ENCODE peak calls at places on chromosomes 6 and 20, in six cellular contexts. D, X, F, Z, Q and E are unnamed samples. For H3K4me1, the result is how much of the 10 kb centered on the place peaks cover.

GRCh38 chr20:420721-421574 is 12.8 kb downstream of the RBCK1 start:
- ATAC-seq in D (peak), X (no peak), F (peak), Z (peak), Q (peak), E (no peak)

GRCh38 chr6:111757342-111757741 is 115.9 kb downstream of the FYN start:
- ATAC-seq in D (no peak), X (no peak), F (no peak), Z (no peak), Q (no peak), E (peak)

GRCh38 chr20:37244572-37244957 is 17.0 kb downstream of the GHRH start:
- ATAC-seq in D (no peak), X (no peak), F (no peak), Z (peak), Q (no peak), E (no peak)

GRCh38 chr6:6875818-6876470 is 231.8 kb upstream of the RREB1 start:
- ATAC-seq in D (peak), X (peak), F (no peak), Z (peak), Q (no peak), E (no peak)

GRCh38 chr20:3995067-3995748 is 20.1 kb downstream of the RNF24 start:
- ATAC-seq in D (peak), X (peak), F (peak), Z (peak), Q (peak), E (no peak)

GRCh38 chr6:339480-339879 is 47.2 kb downstream of the DUSP22 start:
- ATAC-seq in D (peak), X (no peak), F (no peak), Z (no peak), Q (no peak), E (no peak)

GRCh38 chr20:43983359-43983758 is 68.7 kb downstream of the TOX2 start:
- ATAC-seq in D (no peak), X (no peak), F (peak), Z (no peak), Q (peak), E (no peak)

GRCh38 chr6:161223646-161224045 is 50.2 kb downstream of the AGPAT4 start:
- ATAC-seq in D (no peak), X (no peak), F (no peak), Z (no peak), Q (no peak), E (no peak)

GRCh38 chr6:82870582-82871172 is 195.0 kb downstream of the UBE3D start:
- ATAC-seq in D (no peak), X (no peak), F (no peak), Z (no peak), Q (no peak), E (no peak)

GRCh38 chr6:152313542-152314482 is 323.4 kb downstream of the SYNE1 start:
- ATAC-seq in D (no peak), X (no peak), F (peak), Z (no peak), Q (no peak), E (no peak)

GRCh38 chr6:15512126-15512525 is 150.7 kb downstream of the DTNBP1 start:
- ATAC-seq in D (peak), X (no peak), F (peak), Z (no peak), Q (peak), E (no peak)

GRCh38 chr6:28658475-28659249 is 133.0 kb downstream of the GPX5 start:
- ATAC-seq in D (no peak), X (no peak), F (peak), Z (peak), Q (no peak), E (no peak)

GRCh38 chr20:23415555-23415954 is 5.7 kb downstream of the NAPB start:
- ATAC-seq in D (no peak), X (no peak), F (no peak), Z (no peak), Q (no peak), E (no peak)

GRCh38 chr20:11814276-11814675 is 103.4 kb upstream of the BTBD3 start:
- ATAC-seq in D (no peak), X (no peak), F (no peak), Z (no peak), Q (no peak), E (no peak)

GRCh38 chr6:7073810-7074525 is 33.8 kb upstream of the RREB1 start:
- ATAC-seq in D (peak), X (no peak), F (no peak), Z (no peak), Q (peak), E (no peak)

GRCh38 chr6:41170547-41171160 is 7.7 kb upstream of the TREM2 start:
- ATAC-seq in D (no peak), X (peak), F (no peak), Z (no peak), Q (no peak), E (no peak)

GRCh38 chr6:105087571-105088211 is 92.1 kb downstream of the POPDC3 start:
- ATAC-seq in D (peak), X (no peak), F (peak), Z (peak), Q (peak), E (peak)

GRCh38 chr6:12916001-12916400 is 199.4 kb downstream of the PHACTR1 start:
- ATAC-seq in D (no peak), X (no peak), F (no peak), Z (no peak), Q (no peak), E (no peak)

GRCh38 chr20:4585104-4585753 is 136.5 kb upstream of the PRND start:
- ATAC-seq in D (no peak), X (no peak), F (no peak), Z (no peak), Q (peak), E (no peak)

GRCh38 chr20:48931527-48932374 is 10.2 kb downstream of the ARFGEF2 start:
- ATAC-seq in D (no peak), X (no peak), F (no peak), Z (no peak), Q (peak), E (no peak)
- H3K4me1 ChIP-seq in D (under half), X (under half), F (half or more), Z (under half), Q (under half), E (half or more)

GRCh38 chr6:116102856-116103255 is 2.2 kb downstream of the NT5DC1 start:
- ATAC-seq in D (peak), X (no peak), F (no peak), Z (no peak), Q (no peak), E (no peak)

GRCh38 chr6:116101790-116102189 is 1.1 kb downstream of the NT5DC1 start:
- ATAC-seq in D (no peak), X (no peak), F (no peak), Z (no peak), Q (no peak), E (no peak)

GRCh38 chr6:116101298-116101718 is 655 bp downstream of the NT5DC1 start:
- ATAC-seq in D (no peak), X (no peak), F (peak), Z (peak), Q (no peak), E (no peak)

GRCh38 chr6:116099036-116099435 is 1.6 kb upstream of the NT5DC1 start:
- ATAC-seq in D (no peak), X (no peak), F (no peak), Z (no peak), Q (no peak), E (no peak)

DNA sequence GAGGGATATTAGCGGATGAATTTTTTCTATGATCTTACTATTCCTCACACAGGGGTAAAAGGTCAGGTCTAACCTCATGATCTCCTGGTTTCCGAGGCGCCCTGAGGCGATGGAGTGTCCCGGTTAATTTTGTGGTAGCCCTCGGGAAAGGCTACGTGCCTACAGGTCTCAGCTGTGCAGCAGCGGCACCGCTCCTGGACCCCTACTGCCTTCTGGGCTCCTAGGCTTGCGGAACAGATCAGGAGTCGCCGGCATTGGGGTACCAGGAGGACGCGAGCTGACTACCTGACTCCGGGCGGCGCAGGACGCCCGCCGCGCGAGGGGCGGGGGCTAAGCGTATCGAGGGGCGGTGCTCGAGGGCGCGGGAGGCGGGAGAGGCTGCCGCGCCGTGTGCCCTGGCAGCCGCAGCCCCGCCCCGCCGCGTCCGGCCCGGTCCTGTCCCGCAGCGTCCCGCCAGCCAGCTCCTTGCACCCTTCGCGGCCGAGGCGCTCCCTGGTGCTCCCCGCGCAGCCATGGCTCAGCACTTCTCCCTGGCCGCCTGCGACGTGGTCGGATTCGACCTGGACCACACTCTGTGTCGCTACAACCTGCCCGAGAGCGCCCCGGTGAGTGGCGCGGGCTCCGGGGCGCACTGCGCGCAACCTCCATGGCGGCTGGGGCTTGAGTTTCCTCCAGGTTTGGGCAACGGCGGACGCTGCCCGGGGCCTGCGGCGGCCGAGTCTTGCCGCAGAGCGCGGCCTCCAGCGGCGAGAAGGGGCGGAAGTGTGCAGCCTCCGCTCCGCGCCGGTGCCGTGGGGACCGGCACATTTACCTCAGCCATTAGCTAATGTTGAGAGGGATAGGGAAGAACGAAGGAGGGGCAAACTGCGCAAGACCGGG is at the start of gene NT5DC1:
- ATAC-seq in D (peak), X (peak), F (peak), Z (peak), Q (peak), E (peak)
- TF ChIP-seq POLR2A in D (peak), X (no peak), F (peak), Z (peak), Q (peak), E (peak)

DNA sequence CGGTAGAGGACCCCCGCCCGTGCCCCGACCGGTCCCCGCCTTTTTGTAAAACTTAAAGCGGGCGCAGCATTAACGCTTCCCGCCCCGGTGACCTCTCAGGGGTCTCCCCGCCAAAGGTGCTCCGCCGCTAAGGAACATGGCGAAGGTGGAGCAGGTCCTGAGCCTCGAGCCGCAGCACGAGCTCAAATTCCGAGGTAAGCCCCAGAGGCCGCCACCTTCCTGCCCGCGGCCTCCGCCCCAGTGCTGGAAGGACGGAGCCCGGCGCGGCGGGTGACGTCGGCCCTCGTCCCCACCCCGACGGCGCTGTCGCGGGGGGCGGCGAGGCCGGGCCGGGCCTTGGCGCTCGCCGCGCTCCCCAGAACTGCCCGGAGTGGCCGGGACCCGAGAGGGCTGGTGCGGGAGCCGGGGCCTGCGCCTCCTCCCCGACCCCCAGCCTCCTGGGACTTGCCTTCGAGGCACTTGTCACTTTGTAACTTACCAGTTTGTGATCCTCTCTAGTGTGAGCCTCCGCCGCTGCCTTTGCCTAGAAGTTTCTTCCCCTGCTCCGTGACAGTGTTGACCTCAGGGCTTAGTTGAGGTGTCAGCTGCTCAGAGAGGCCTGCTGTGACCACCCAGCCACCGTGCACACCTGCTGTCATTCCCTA is 417 bp downstream of the VAPB start:
- ATAC-seq in D (peak), X (peak), F (peak), Z (peak), Q (peak), E (peak)
- TF ChIP-seq EP300 in D (no peak), X (no peak), F (peak), Z (no peak), Q (no peak), E (no peak)

GRCh38 chr6:27141472-27142015 is 106.0 kb upstream of the PRSS16 start:
- ATAC-seq in D (no peak), X (no peak), F (no peak), Z (no peak), Q (peak), E (no peak)
- H3K4me1 ChIP-seq in D (under half), X (under half), F (under half), Z (half or more), Q (under half), E (under half)

GRCh38 chr6:109454483-109455160 is 950 bp downstream of the MICAL1 start:
- ATAC-seq in D (peak), X (peak), F (no peak), Z (no peak), Q (no peak), E (peak)

GRCh38 chr6:109455161-109455501 is 441 bp downstream of the MICAL1 start:
- ATAC-seq in D (peak), X (peak), F (peak), Z (peak), Q (peak), E (no peak)

GRCh38 chr6:109456283-109456583 is 661 bp upstream of the MICAL1 start:
- ATAC-seq in D (no peak), X (no peak), F (peak), Z (no peak), Q (no peak), E (no peak)

GRCh38 chr6:109456710-109457595 is 1.4 kb upstream of the MICAL1 start:
- ATAC-seq in D (no peak), X (peak), F (no peak), Z (no peak), Q (no peak), E (peak)

GRCh38 chr6:109455502-109456282 is at the start of gene MICAL1:
- ATAC-seq in D (peak), X (peak), F (peak), Z (peak), Q (peak), E (peak)
- TF ChIP-seq POLR2A in D (peak), X (peak), F (peak), Z (peak), Q (peak), E (peak)

DNA sequence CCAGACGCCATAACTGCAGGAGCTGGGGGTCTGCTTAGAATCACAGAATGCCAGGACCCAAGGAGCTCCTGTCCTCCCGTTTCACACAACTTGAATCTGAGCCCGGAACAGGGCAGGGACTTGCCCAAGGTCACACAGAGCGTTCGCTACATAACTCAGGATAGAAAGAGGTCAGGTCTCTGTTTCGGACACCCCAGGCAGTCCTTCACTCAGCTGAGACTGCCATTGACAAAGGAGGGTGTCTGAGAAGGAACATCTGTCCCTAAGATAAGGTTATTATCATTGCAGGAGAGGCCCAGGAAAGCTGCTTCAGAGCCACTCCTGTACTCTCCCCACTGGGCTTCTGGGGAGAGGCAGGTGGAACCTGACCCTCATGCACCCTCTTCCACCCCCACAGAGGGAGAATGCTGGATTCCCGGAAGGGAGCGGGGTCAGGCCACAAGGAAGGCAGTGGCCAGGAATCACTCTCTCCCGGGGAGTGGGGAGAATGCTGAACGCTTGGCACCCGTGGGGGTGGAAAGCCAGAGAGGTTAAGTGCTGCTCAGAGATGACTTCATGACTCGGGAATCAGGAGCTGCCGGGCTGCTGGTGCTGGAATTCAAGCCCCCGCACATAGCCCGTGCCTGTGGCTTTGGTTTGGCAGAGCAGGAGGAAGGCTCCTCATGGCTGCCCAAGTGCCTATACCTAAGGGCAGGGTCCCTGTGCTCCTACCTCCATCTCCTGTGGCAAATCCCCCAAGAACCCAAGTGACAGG is 10.7 kb downstream of the SDC4 start:
- ATAC-seq in D (no peak), X (peak), F (peak), Z (peak), Q (peak), E (peak)
- TF ChIP-seq EP300 in D (no peak), X (peak), F (no peak), Z (no peak), Q (peak), E (no peak)